ENCODE peak calls at places on chromosomes 4 and X, in six cellular contexts. R, L, F, K, U and E are unnamed samples.

GRCh38 chr4:64158648-64159326 is 250.5 kb downstream of the TECRL start:
- DNase-seq in L (peak; percentile 33), R (no peak), U (peak; percentile 24), F (peak; percentile 24), K (peak; percentile 40), E (no peak)

GRCh38 chr4:37516057-37516775 is 170.0 kb downstream of the RELL1 start:
- DNase-seq in K (no peak), F (no peak), U (no peak), L (no peak), R (no peak), E (no peak)

GRCh38 chrX:10014462-10015373 is 47.6 kb downstream of the CLDN34 start:
- DNase-seq in K (peak; percentile 89), F (peak; percentile 70), L (peak; percentile 65), U (peak; percentile 74), R (peak; percentile 91), E (no peak)

GRCh38 chrX:12423346-12423745 is 285.1 kb downstream of the FRMPD4 start:
- DNase-seq in L (no peak), U (no peak), R (no peak), F (no peak), K (no peak), E (no peak)

GRCh38 chr4:186719925-186720694 is 3.5 kb downstream of the FAT1 start:
- DNase-seq in F (no peak), R (no peak), L (no peak), K (no peak), U (no peak), E (no peak)

GRCh38 chr4:162959056-162959455 is 207.6 kb downstream of the NAF1 start:
- DNase-seq in L (no peak), K (no peak), U (no peak), F (no peak), R (no peak), E (no peak)

GRCh38 chr4:13918110-13918509 is 290.6 kb upstream of the BOD1L1 start:
- DNase-seq in K (no peak), F (no peak), L (no peak), U (no peak), R (peak; percentile 26), E (no peak)

GRCh38 chrX:133981908-133982307 is 3.5 kb downstream of the GPC3 start:
- DNase-seq in K (no peak), R (no peak), U (no peak), F (no peak), L (no peak), E (no peak)

GRCh38 chr4:54318904-54319303 is 89.8 kb downstream of the PDGFRA start:
- DNase-seq in U (no peak), F (no peak), L (no peak), K (no peak), R (no peak), E (no peak)

GRCh38 chr4:85722806-85723205 is 247.9 kb downstream of the ARHGAP24 start:
- DNase-seq in R (no peak), L (no peak), K (no peak), U (no peak), F (no peak), E (no peak)

GRCh38 chr4:83112239-83112638 is 2.3 kb downstream of the PLAC8 start:
- DNase-seq in K (no peak), R (no peak), F (no peak), L (no peak), U (peak; percentile 77), E (no peak)

GRCh38 chr4:68373513-68373912 is 23.6 kb upstream of the YTHDC1 start:
- DNase-seq in R (peak; percentile 78), L (peak; percentile 32), F (peak; percentile 55), K (peak; percentile 46), U (peak; percentile 55), E (no peak)

GRCh38 chrX:155889328-155889727 is 8.2 kb downstream of the VAMP7 start:
- DNase-seq in U (no peak), K (no peak), L (no peak), F (no peak), R (no peak), E (no peak)

GRCh38 chrX:16839852-16840460 is 30.2 kb downstream of the RBBP7 start:
- DNase-seq in K (no peak), L (no peak), F (no peak), R (no peak), U (no peak), E (no peak)

GRCh38 chrX:150763810-150764209 is 70.6 kb downstream of the MTMR1 start:
- DNase-seq in F (no peak), L (no peak), K (no peak), U (no peak), R (no peak), E (no peak)

GRCh38 chr4:48343035-48343434 is 1.7 kb downstream of the SLAIN2 start:
- DNase-seq in F (no peak), K (no peak), R (no peak), L (no peak), U (no peak), E (no peak)
- H3K4me1 ChIP-seq in F (peaks cover 48% of the 10 kb centered on the region), K (peaks cover 8% of the 10 kb centered on the region), R (peaks cover 75% of the 10 kb centered on the region), L (peaks cover 19% of the 10 kb centered on the region), U (no peaks in the 10 kb centered on the region), E (peaks cover 68% of the 10 kb centered on the region)

DNA sequence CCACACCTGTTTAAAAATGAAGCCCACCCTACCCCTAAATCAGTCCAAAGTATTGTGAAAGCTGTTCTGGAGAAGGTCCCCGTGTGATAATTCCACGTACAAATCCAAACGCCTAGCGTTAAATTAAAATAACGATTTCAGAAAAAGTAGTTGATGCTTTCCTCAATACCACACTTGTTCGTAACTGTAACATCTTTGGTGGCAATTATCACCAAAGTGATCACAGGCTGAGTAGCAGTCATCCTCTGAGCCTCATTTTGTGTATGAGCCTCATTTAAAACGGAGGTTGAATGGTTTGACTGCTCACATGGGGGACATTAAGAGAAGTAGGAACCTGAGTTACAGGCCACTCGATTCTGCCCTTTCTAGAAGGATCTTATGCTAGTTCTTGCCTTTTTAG is 92.9 kb downstream of the GEMIN8 start:
- DNase-seq in U (no peak), R (no peak), L (no peak), K (no peak), F (no peak), E (no peak)
- H3K4me3 ChIP-seq in U (no peak overlapping the region), R (no peak overlapping the region), L (peak overlapping the region; percentile 67), K (no peak overlapping the region), F (no peak overlapping the region), E (no peak overlapping the region)

GRCh38 chrX:48919360-48919821 is 567 bp upstream of the PIM2 start:
- DNase-seq in F (peak; percentile 43), L (no peak), U (no peak), K (peak; percentile 46), R (no peak), E (no peak)
- H3K27ac ChIP-seq in F (peak overlapping the region; percentile 100), L (peak overlapping the region; percentile 85), U (peak overlapping the region; percentile 92), K (no peak overlapping the region), R (peak overlapping the region; percentile 84), E (peak overlapping the region; percentile 84)

GRCh38 chrX:107683931-107684330 is 55.6 kb downstream of the PRPS1 start:
- DNase-seq in F (no peak), R (no peak), L (no peak), K (no peak), U (no peak), E (no peak)

GRCh38 chrX:107687445-107687844 is 59.1 kb downstream of the PRPS1 start:
- DNase-seq in K (no peak), F (no peak), U (no peak), R (no peak), L (no peak), E (no peak)

GRCh38 chrX:107684956-107685385 is 56.7 kb downstream of the PRPS1 start:
- DNase-seq in U (peak; percentile 38), K (peak; percentile 79), R (peak; percentile 78), L (peak; percentile 63), F (no peak), E (no peak)

GRCh38 chrX:107686792-107687191 is 58.5 kb downstream of the PRPS1 start:
- DNase-seq in K (no peak), L (no peak), F (no peak), R (no peak), U (no peak), E (no peak)

DNA sequence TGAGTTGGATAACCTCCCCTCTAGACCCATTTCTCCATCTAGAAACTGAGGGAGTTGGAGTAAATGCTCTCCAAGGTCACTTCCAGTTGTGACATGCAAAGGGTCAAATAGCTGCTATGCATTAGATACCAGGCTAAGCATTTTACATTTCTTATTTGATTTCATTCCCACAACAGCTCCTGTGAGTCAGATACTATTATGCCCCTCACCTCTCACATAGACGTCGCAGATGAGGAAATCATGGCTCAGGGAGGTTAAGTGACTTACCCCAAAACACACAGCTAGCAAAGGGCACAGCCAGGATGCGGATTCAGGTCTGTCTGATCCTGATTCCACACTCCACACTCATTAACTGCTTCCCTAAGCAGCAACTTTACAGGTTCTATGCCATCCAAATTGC is 57.7 kb downstream of the PRPS1 start:
- DNase-seq in U (no peak), F (no peak), R (no peak), K (no peak), L (no peak), E (no peak)
- H3K4me1 ChIP-seq in U (no peaks in the 10 kb centered on the region), F (peaks cover 16% of the 10 kb centered on the region), R (peaks cover 36% of the 10 kb centered on the region), K (no peaks in the 10 kb centered on the region), L (peaks cover 11% of the 10 kb centered on the region), E (peaks cover 34% of the 10 kb centered on the region)